ENCODE peak calls at places on chromosome 19, in seven cellular contexts. M is GM12891, I is HL-60, Z is breast epithelium, C is upper lobe of left lung, J is endothelial cell of umbilical vein, E is suprapubic skin. P is an unnamed sample.

GRCh38 chr19:27966390-27966816 is 1246.5 kb downstream of the UQCRFS1 start:
- DNase-seq in C (no peak), M (no peak), J (no peak), Z (no peak), I (no peak), E (no peak), P (no peak)

GRCh38 chr19:46913852-46914430 is 53.1 kb downstream of the ARHGAP35 start:
- DNase-seq in J (peak), Z (no peak), E (no peak), C (no peak), I (no peak), M (no peak), P (no peak)

GRCh38 chr19:1019980-1020867 is 699 bp downstream of the TMEM259 start:
- DNase-seq in M (no peak), C (no peak), Z (no peak), I (peak), J (peak), E (no peak), P (no peak)

GRCh38 chr19:35596366-35596999 is 10.5 kb downstream of the PMIS2 start:
- DNase-seq in C (no peak), E (no peak), J (no peak), M (peak), Z (no peak), I (no peak), P (no peak)

GRCh38 chr19:40578442-40578908 is 1.8 kb downstream of the SHKBP1 start:
- DNase-seq in M (no peak), Z (no peak), I (peak), E (no peak), C (no peak), J (peak), P (no peak)

GRCh38 chr19:45599286-45599685 is 2.7 kb downstream of the GPR4 start:
- DNase-seq in J (no peak), Z (no peak), E (no peak), I (no peak), C (no peak), M (no peak), P (no peak)

GRCh38 chr19:8552810-8553209 is 24.4 kb downstream of the MYO1F start:
- DNase-seq in C (no peak), E (no peak), Z (no peak), I (no peak), J (no peak), M (no peak), P (no peak)

GRCh38 chr19:35000647-35001501 is 751 bp downstream of the GRAMD1A start:
- DNase-seq in M (no peak), C (no peak), J (peak), E (no peak), I (peak), Z (no peak), P (peak)

GRCh38 chr19:28257396-28257795 is 955.6 kb downstream of the UQCRFS1 start:
- DNase-seq in J (no peak), C (no peak), I (no peak), Z (no peak), E (no peak), M (no peak), P (no peak)

GRCh38 chr19:35595928-35596327 is 10.0 kb downstream of the PMIS2 start:
- DNase-seq in E (no peak), I (no peak), Z (no peak), J (no peak), C (no peak), M (no peak), P (no peak)

GRCh38 chr19:5131866-5132561 is 163.1 kb downstream of the KDM4B start:
- DNase-seq in Z (no peak), J (no peak), C (no peak), I (no peak), E (no peak), M (peak), P (peak)

GRCh38 chr19:36423925-36424324 is 5.5 kb upstream of the ZFP82 start:
- DNase-seq in Z (no peak), J (no peak), I (no peak), M (no peak), E (no peak), C (no peak), P (no peak)

GRCh38 chr19:43699506-43700367 is 16.1 kb upstream of the IRGC start:
- DNase-seq in E (peak), J (peak), M (no peak), I (no peak), Z (no peak), C (no peak), P (no peak)

GRCh38 chr19:34365463-34366401 is 736 bp downstream of the GPI start:
- DNase-seq in C (peak), I (peak), Z (no peak), M (peak), J (peak), E (no peak), P (peak)

GRCh38 chr19:4415352-4415751 is 12.9 kb downstream of the CHAF1A start:
- DNase-seq in E (no peak), M (no peak), C (no peak), Z (no peak), I (no peak), J (no peak), P (no peak)

GRCh38 chr19:4602173-4602788 is 37.0 kb upstream of the TNFAIP8L1 start:
- DNase-seq in C (no peak), Z (no peak), M (no peak), E (no peak), J (no peak), I (no peak), P (no peak)

GRCh38 chr19:39405930-39406655 is 554 bp upstream of the ZFP36 start:
- DNase-seq in E (peak), Z (no peak), M (no peak), C (peak), J (no peak), I (peak), P (peak)

GRCh38 chr19:32977269-32977668 is 5.2 kb downstream of the FAAP24 start:
- DNase-seq in I (peak), M (no peak), C (peak), J (peak), E (no peak), Z (no peak), P (peak)

DNA sequence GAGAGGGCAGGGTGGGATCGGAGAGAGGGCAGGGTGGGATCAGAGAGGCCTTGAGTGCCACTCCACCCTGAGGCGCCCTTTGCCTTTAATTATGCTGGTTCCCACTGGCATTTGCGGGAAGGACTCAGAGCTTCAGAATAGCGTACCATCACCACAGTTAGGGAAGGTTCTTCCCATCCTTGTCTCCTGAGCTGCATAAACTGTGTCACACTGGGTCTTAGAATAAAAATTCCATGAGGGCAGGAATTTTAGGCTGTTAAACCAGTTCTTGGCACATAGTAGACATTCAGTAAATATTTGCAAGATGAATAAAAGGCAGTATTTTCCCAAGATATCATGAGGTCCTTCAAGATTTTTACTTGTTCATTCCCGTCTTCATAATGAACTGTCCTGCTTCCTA is 24.4 kb downstream of the PPP2R1A start:
- DNase-seq in Z (no peak), C (no peak), E (no peak), M (no peak), J (no peak), I (no peak), P (no peak)
- TF ChIP-seq POLR2AphosphoS5 in Z (no peak), C (no peak), E (no peak), M (no peak), J (no peak), I (no peak), P (no peak)

GRCh38 chr19:11125994-11126685 is 29.4 kb downstream of the SPC24 start:
- DNase-seq in E (peak), Z (peak), M (peak), J (peak), C (peak), I (peak), P (peak)
- TF ChIP-seq POLR2AphosphoS5 in E (no peak), Z (no peak), M (no peak), J (no peak), C (peak), I (no peak), P (peak)

DNA sequence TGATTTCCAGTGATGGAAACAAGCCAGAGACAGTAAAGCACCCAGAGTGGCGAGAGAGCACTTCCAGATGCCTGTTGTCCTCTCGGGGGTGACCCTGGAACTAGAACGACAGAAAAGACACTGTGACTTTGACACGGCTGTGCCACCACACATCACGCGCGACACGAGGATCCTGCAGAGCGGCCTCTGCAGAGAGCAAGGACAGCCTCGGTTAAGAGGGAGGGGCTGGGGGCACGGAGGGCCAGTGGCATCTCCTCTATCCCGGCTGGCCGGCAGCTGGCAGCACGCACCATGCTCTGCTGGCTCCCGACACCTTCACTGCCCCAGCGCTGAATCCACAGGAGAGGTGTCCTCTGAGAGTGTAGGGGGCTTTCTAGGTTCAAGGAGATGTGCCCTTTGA is 42.3 kb downstream of the SUGP2 start:
- DNase-seq in M (no peak), I (no peak), J (no peak), Z (no peak), C (no peak), E (no peak), P (no peak)
- TF ChIP-seq POLR2AphosphoS5 in M (no peak), I (peak), J (no peak), Z (no peak), C (no peak), E (no peak), P (no peak)

GRCh38 chr19:16620018-16620417 is 8.0 kb downstream of the MED26 start:
- DNase-seq in M (no peak), I (no peak), C (no peak), Z (no peak), E (no peak), J (no peak), P (no peak)
- TF ChIP-seq POLR2AphosphoS5 in M (no peak), I (no peak), C (no peak), Z (no peak), E (no peak), J (no peak), P (no peak)

DNA sequence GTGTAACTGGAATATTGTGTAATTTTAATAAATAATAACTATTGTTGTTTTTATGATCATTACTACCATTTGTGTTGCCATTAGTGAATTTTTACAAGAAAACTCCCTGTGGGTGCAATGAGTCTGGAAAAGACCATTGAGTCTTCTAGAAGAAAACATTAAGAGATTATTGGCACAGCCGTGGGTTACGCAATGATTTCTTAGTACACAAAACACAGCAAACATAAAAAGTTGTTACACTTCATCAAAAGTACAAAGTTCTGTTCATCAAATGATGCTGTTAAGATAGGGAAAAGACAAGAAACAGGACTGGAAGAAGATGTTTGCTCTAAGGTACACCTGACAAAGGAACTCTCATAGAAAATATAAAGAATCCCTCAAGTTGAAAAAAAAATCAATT is 41.6 kb downstream of the ZNF331 start:
- DNase-seq in E (no peak), Z (no peak), I (no peak), C (no peak), M (no peak), J (no peak), P (no peak)
- TF ChIP-seq POLR2AphosphoS5 in E (no peak), Z (no peak), I (no peak), C (no peak), M (no peak), J (no peak), P (no peak)

GRCh38 chr19:55444720-55445045 is 1.6 kb upstream of the SHISA7 start:
- DNase-seq in Z (no peak), E (no peak), C (no peak), M (no peak), J (no peak), I (no peak), P (no peak)
- TF ChIP-seq POLR2AphosphoS5 in Z (no peak), E (no peak), C (no peak), M (no peak), J (no peak), I (no peak), P (no peak)

DNA sequence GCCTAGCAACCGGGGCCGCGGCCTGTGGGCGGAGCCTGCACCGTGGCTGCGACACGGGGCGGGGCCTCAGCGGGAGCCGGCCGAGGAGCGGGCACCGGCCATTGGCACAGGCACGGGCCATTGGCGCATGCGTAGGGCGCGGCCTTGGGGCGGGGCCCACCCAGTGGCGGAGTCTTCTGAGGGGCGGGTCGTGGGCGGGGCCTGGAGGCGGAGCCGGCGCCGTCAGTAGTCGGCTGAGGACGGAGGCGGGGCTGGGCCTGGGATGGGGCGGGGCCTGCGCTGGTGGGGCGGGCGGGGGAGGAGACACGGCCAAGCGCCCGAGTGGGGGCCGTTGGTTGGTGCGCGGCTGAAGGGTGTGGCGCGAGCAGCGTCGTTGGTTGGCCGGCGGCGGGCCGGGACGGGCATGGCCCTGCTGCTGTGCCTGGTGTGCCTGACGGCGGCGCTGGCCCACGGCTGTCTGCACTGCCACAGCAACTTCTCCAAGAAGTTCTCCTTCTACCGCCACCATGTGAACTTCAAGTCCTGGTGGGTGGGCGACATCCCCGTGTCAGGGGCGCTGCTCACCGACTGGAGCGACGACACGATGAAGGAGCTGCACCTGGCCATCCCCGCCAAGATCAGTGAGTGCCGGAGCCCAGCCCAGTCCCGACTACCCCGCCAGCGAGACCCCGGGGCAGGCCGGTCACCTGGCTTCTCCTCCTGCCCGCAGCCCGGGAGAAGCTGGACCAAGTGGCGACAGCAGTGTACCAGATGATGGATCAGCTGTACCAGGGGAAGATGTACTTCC is at the start of gene IZUMO4:
- DNase-seq in C (peak), J (peak), Z (peak), E (peak), M (peak), I (peak), P (peak)
- TF ChIP-seq POLR2AphosphoS5 in C (peak), J (no peak), Z (no peak), E (no peak), M (no peak), I (no peak), P (peak)

GRCh38 chr19:12681074-12681987 is at the start of gene DHPS:
- DNase-seq in Z (peak), J (peak), M (peak), C (peak), I (peak), E (peak), P (peak)
- TF ChIP-seq POLR2AphosphoS5 in Z (peak), J (no peak), M (peak), C (peak), I (peak), E (peak), P (peak)

P was measured in prostate gland.